ENCODE peak calls at places on chromosomes 12 and 14, in ten cellular contexts. W is neural progenitor cell, G is body of pancreas, V is choroid plexus epithelial cell, R is epithelial cell of esophagus, U is breast epithelium, N is ovary, H is B cell, K is prostate gland, D is AG04449. A is an unnamed sample.

GRCh38 chr12:91309450-91309849 is 126.8 kb upstream of the DCN start:
- DNase-seq in V (no peak), H (no peak), R (no peak), N (no peak), D (no peak), G (no peak), W (no peak), U (no peak), K (no peak), A (no peak)

GRCh38 chr14:76203086-76204001 is 51.6 kb downstream of the GPATCH2L start:
- DNase-seq in R (peak; percentile 97), N (peak; percentile 49), H (no peak), U (no peak), W (no peak), K (no peak), D (peak; percentile 83), G (peak; percentile 24), V (peak; percentile 99), A (no peak)

GRCh38 chr14:83976223-83976770 is 1553.6 kb upstream of the FLRT2 start:
- DNase-seq in H (no peak), W (no peak), K (no peak), U (no peak), N (no peak), V (no peak), G (no peak), R (no peak), D (no peak), A (no peak)

GRCh38 chr14:32013083-32013482 is 64.0 kb upstream of the ARHGAP5 start:
- DNase-seq in N (no peak), R (no peak), D (no peak), V (no peak), G (no peak), W (peak; percentile 44), U (no peak), K (no peak), H (no peak), A (no peak)

GRCh38 chr14:74616507-74616906 is 4.5 kb upstream of the LTBP2 start:
- DNase-seq in K (no peak), G (peak; percentile 52), W (no peak), R (peak; percentile 96), V (peak; percentile 77), U (no peak), N (no peak), D (no peak), H (no peak), A (no peak)

GRCh38 chr12:15193927-15194326 is 27.3 kb downstream of the RERG start:
- DNase-seq in D (no peak), V (no peak), W (no peak), U (no peak), K (no peak), N (no peak), G (no peak), R (peak; percentile 50), H (no peak), A (no peak)

GRCh38 chr12:42213954-42214426 is 24.1 kb downstream of the YAF2 start:
- DNase-seq in H (no peak), K (peak; percentile 13), G (peak; percentile 82), U (no peak), V (peak; percentile 77), D (no peak), R (no peak), W (peak; percentile 11), N (no peak), A (no peak)

GRCh38 chr12:132160016-132160415 is 15.8 kb downstream of the NOC4L start:
- DNase-seq in W (no peak), H (no peak), V (no peak), K (no peak), N (no peak), G (no peak), R (no peak), D (no peak), U (no peak), A (no peak)

GRCh38 chr12:107670999-107671643 is 14.5 kb upstream of the PWP1 start:
- DNase-seq in G (no peak), K (no peak), W (peak; percentile 70), V (peak; percentile 57), U (no peak), D (no peak), H (no peak), R (peak; percentile 40), N (no peak), A (no peak)

GRCh38 chr12:43841253-43841652 is 5.4 kb downstream of the TMEM117 start:
- DNase-seq in W (no peak), U (no peak), V (no peak), K (no peak), H (no peak), G (no peak), N (no peak), R (no peak), D (no peak), A (no peak)

GRCh38 chr12:2225736-2226135 is 172.9 kb downstream of the CACNA1C start:
- DNase-seq in V (no peak), R (no peak), D (no peak), W (no peak), K (no peak), H (no peak), U (no peak), G (no peak), N (no peak), A (no peak)

GRCh38 chr14:70448633-70449032 is 3.3 kb upstream of the ADAM21 start:
- DNase-seq in U (no peak), R (peak; percentile 39), H (no peak), D (peak; percentile 5), G (no peak), N (no peak), V (peak; percentile 86), K (no peak), W (no peak), A (no peak)

GRCh38 chr14:24307575-24308341 is at the start of gene CIDEB:
- DNase-seq in G (peak; percentile 90), N (peak; percentile 62), K (peak; percentile 28), R (peak; percentile 59), V (peak; percentile 66), W (peak; percentile 66), D (no peak), H (peak; percentile 70), U (no peak), A (no peak)

GRCh38 chr14:74569826-74570591 is 42.0 kb downstream of the LTBP2 start:
- DNase-seq in R (peak; percentile 83), N (no peak), G (no peak), H (no peak), U (no peak), D (no peak), K (peak; percentile 84), V (peak; percentile 32), W (no peak), A (no peak)

GRCh38 chr12:130815028-130815741 is 23.9 kb downstream of the STX2 start:
- DNase-seq in U (no peak), K (no peak), V (no peak), R (no peak), N (no peak), H (no peak), D (no peak), W (no peak), G (peak; percentile 36), A (no peak)
- TF ChIP-seq CTCF in U (no peak), K (no peak), V (no peak), R (no peak), N (no peak), H (no peak), D (no peak), W (no peak), G (no peak), A (no peak)

DNA sequence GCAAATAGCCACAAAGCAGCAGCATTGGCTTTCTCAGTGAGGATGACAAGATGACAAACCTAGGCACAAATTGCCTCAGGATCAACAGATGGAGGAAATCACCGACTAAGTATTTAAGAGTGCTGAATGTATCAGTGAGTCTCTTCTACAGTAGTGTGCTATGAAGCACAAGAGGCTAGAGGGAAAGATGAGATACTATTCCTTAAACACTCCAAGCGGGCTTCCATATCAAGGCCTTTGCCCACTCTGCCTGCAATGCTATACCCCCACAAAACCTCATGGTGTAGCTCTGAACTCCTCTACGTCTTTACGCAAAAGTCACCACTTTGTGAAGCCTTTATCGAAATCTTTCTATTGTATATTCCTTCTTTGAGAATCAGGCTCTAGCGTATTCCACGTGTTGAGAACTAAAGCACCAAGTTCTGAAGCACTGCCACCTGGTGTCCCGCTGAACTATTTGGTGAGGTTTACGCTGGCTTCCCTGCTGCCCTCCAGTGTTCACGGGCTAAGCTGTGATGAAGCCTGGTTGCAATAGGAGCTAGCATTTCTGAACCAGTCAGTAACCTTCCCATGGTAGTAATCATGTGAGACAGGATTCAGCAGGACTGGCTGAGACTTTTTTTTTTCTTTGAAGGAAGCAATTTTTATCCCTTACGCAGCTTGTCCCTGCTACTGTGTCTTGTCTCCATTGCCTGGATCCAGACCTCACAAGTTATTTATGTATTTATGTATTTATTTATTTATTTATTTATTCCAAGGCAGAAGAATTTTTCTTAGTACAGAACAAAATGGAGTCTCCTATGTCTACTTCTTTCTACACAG is 426.5 kb upstream of the OR4E1 start:
- DNase-seq in N (peak; percentile 54), R (peak; percentile 90), G (peak; percentile 56), D (no peak), W (peak; percentile 87), H (no peak), U (no peak), V (peak; percentile 83), K (peak; percentile 38), A (no peak)
- TF ChIP-seq CTCF in N (peak; percentile 52), R (peak; percentile 96), G (peak; percentile 23), D (peak; percentile 55), W (peak; percentile 80), H (peak; percentile 26), U (peak; percentile 43), V (peak; percentile 82), K (peak; percentile 54), A (peak; percentile 74)

GRCh38 chr14:102088012-102088792 is 1.4 kb upstream of the HSP90AA1 start:
- DNase-seq in R (peak; percentile 65), K (peak; percentile 44), D (no peak), H (peak; percentile 56), N (peak; percentile 57), V (peak; percentile 54), U (no peak), W (peak; percentile 48), G (peak; percentile 54), A (no peak)

GRCh38 chr14:102086346-102086971 is 385 bp downstream of the HSP90AA1 start:
- DNase-seq in D (no peak), N (no peak), G (peak; percentile 73), H (peak; percentile 77), R (peak; percentile 68), U (no peak), W (no peak), V (peak; percentile 73), K (peak; percentile 23), A (no peak)

GRCh38 chr14:102087762-102088011 is 843 bp upstream of the HSP90AA1 start:
- DNase-seq in D (no peak), W (no peak), G (no peak), K (no peak), N (no peak), V (no peak), H (no peak), R (no peak), U (no peak), A (no peak)

GRCh38 chr14:102085503-102085902 is 1.3 kb downstream of the HSP90AA1 start:
- DNase-seq in U (no peak), D (no peak), R (no peak), W (no peak), V (no peak), K (no peak), H (no peak), G (no peak), N (no peak), A (no peak)

GRCh38 chr14:102086972-102087761 is at the start of gene HSP90AA1:
- DNase-seq in U (peak; percentile 95), V (peak; percentile 91), W (peak; percentile 98), R (peak; percentile 91), K (peak; percentile 90), G (peak; percentile 94), H (peak; percentile 100), N (peak; percentile 96), D (no peak), A (peak; percentile 97)
- TF ChIP-seq CTCF in U (no peak), V (no peak), W (no peak), R (no peak), K (no peak), G (no peak), H (no peak), N (peak; percentile 24), D (peak; percentile 14), A (no peak)

GRCh38 chr12:96500686-96501085 is 11.3 kb downstream of the CFAP54 start:
- DNase-seq in N (no peak), U (no peak), K (no peak), H (no peak), D (no peak), G (no peak), R (peak; percentile 23), V (peak; percentile 61), W (no peak), A (no peak)
- TF ChIP-seq CTCF in N (no peak), U (no peak), K (peak; percentile 12), H (no peak), D (no peak), G (no peak), R (no peak), V (peak; percentile 46), W (no peak), A (no peak)

A was measured in type B pancreatic cell.